ENCODE peak calls at places on chromosomes 11 and 22, in seven cellular contexts. T, G, Q, W, U, V and A are unnamed samples.
A peak's percentile ranks its signal among the peaks of the same experiment; 100 is the strongest.

GRCh38 chr11:116460156-116460965 is 312.4 kb downstream of the BUD13 start:
- DNase-seq in T (no peak), W (no peak), G (no peak), Q (no peak), V (no peak), U (no peak), A (no peak)

GRCh38 chr22:36659762-36660509 is 43.6 kb downstream of the CACNG2 start:
- DNase-seq in G (peak; percentile 96), V (peak; percentile 3), Q (peak; percentile 43), T (peak; percentile 94), W (peak; percentile 85), U (peak; percentile 74), A (peak; percentile 20)

GRCh38 chr11:65586247-65586630 is 9.4 kb downstream of the KCNK7 start:
- DNase-seq in V (no peak), G (no peak), W (no peak), Q (no peak), U (no peak), T (no peak), A (no peak)

GRCh38 chr11:96309001-96309642 is 33.9 kb downstream of the MAML2 start:
- DNase-seq in T (no peak), G (no peak), V (no peak), W (no peak), Q (no peak), U (no peak), A (no peak)

GRCh38 chr11:129131361-129131760 is 60.8 kb downstream of the ARHGAP32 start:
- DNase-seq in G (no peak), Q (no peak), T (no peak), V (no peak), W (no peak), U (no peak), A (no peak)

GRCh38 chr22:37492428-37493344 is 6.5 kb upstream of the MFNG start:
- DNase-seq in W (no peak), G (no peak), T (peak; percentile 63), U (peak; percentile 81), V (peak; percentile 59), Q (peak; percentile 51), A (peak; percentile 75)

GRCh38 chr11:72568861-72569260 is 105.4 kb downstream of the PDE2A start:
- DNase-seq in T (peak; percentile 31), Q (no peak), V (no peak), U (no peak), G (no peak), W (no peak), A (no peak)

GRCh38 chr11:611001-611996 is 4.5 kb downstream of the IRF7 start:
- DNase-seq in U (no peak), Q (no peak), W (no peak), T (peak; percentile 68), G (no peak), V (no peak), A (no peak)

GRCh38 chr11:61826930-61827572 is 1.0 kb upstream of the FADS2 start:
- DNase-seq in T (peak; percentile 73), V (peak; percentile 61), Q (no peak), W (no peak), G (no peak), U (no peak), A (peak; percentile 45)

GRCh38 chr11:61828379-61828628 is 204 bp downstream of the FADS2 start:
- DNase-seq in U (no peak), Q (no peak), V (no peak), T (no peak), W (no peak), G (peak; percentile 24), A (no peak)

GRCh38 chr11:61828629-61829407 is 718 bp downstream of the FADS2 start:
- DNase-seq in T (peak; percentile 72), V (peak; percentile 74), G (peak; percentile 27), Q (peak; percentile 68), U (peak; percentile 60), W (no peak), A (peak; percentile 79)

GRCh38 chr11:61829806-61830205 is 1.7 kb downstream of the FADS2 start:
- DNase-seq in Q (no peak), V (no peak), G (no peak), W (no peak), U (no peak), T (no peak), A (no peak)

DNA sequence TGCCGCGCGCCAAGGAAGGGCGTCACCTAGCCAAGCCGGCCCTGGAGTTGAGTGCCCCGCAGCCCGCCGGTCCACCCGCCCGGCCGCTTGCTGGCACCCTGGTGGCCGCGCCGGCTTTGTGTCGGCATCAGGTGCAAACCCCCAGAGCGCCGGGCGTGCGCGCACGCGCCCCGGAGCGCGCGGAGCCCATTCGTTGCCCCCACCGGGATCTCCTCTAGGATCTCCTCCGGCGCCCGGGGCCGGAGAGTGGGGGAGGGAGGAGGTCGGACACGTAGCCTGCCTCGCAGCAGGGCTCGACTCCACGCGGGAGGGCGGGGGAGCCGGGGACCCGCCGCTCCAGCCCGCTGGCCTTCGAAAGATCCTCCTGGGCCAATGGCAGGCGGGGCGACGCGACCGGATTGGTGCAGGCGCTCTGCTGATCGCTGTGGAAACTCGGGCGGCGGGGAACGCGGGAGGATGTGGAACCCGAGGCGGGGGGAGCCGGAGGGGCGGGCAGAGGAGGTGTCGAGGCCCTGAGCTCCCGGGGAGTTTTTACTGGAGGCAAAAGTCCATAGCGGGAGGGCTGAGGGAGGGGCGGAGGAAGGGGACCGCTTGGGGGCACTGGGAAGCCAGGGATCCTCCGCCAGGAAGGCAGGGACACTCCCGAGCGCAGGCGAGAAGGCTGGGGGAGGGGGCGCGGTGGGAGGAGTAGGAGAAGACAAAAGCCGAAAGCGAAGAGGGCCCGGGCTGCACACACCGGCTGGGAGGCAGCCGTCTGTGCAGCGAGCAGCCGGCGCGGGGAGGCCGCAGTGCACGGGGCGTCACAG is at the start of gene FADS2:
- DNase-seq in W (peak; percentile 76), U (peak; percentile 94), Q (peak; percentile 94), G (peak; percentile 90), V (peak; percentile 97), T (peak; percentile 97), A (peak; percentile 95)
- TF ChIP-seq CTCF in W (no peak), U (no peak), Q (no peak), G (no peak), V (peak; percentile 28), T (no peak), A (no peak)

GRCh38 chr22:32827061-32827602 is 25.6 kb downstream of the TIMP3 start:
- DNase-seq in G (no peak), Q (no peak), U (no peak), V (no peak), T (no peak), W (no peak), A (no peak)

GRCh38 chr22:32829451-32829851 is 27.9 kb downstream of the TIMP3 start:
- DNase-seq in T (no peak), Q (no peak), U (no peak), G (no peak), W (no peak), V (no peak), A (no peak)

GRCh38 chr22:32828561-32828960 is 27.1 kb downstream of the TIMP3 start:
- DNase-seq in V (no peak), T (no peak), Q (no peak), U (no peak), W (no peak), G (no peak), A (no peak)

GRCh38 chr22:32826537-32826936 is 25.0 kb downstream of the TIMP3 start:
- DNase-seq in T (no peak), G (no peak), Q (no peak), V (no peak), W (no peak), U (no peak), A (no peak)

DNA sequence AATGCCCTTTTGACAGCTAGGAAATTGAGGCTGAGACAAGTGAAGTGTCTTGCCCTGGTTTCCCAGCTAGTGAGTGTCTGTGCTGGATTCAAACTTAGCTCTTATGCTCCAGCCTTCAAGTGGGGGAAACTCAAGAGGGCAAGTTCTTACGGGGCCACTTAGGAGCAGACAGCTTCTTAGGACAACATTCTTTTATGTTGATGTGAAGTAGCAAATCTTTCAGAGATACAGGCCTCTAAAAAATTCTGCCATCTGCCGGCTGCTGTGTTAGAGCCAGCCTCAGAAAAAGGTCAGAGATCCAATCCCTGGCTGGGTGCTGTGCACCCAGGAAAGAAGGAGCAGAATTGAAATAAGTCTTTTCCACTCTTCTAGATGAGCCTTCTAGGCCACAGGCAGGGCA is 26.6 kb downstream of the TIMP3 start:
- DNase-seq in W (no peak), U (no peak), Q (peak; percentile 70), V (no peak), T (no peak), G (no peak), A (no peak)
- TF ChIP-seq CTCF in W (no peak), U (no peak), Q (peak; percentile 40), V (no peak), T (peak; percentile 23), G (peak; percentile 26), A (no peak)

GRCh38 chr11:57460017-57460755 is at the start of gene RTN4RL2:
- DNase-seq in V (peak; percentile 67), Q (peak; percentile 67), T (peak; percentile 75), U (peak; percentile 71), W (no peak), G (peak; percentile 45), A (peak; percentile 89)
- TF ChIP-seq CTCF in V (peak; percentile 45), Q (no peak), T (no peak), U (peak; percentile 77), W (no peak), G (no peak), A (peak; percentile 23)

DNA sequence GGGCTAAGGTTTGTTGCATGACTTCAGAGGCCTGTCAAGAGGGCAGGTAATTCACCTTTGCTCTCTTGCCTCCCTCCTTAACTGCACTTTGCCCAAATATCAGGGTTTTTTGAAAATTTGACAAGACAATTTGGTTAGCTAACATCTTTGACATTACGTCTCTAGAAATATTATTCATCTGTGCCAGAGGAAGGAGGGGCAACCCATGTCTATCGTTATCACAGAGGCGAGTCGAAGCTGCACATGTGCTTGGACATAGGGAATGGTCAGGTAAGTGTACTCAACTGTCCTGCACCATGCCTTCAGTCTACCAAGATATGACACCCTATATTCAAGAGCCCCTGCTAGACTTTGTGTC is 3.7 kb downstream of the AKIP1 start:
- DNase-seq in V (no peak), W (no peak), U (no peak), G (no peak), Q (no peak), T (no peak), A (no peak)
- TF ChIP-seq CTCF in V (no peak), W (no peak), U (no peak), G (no peak), Q (no peak), T (no peak), A (no peak)

GRCh38 chr22:19127329-19128008 is 3.6 kb upstream of the TSSK2 start:
- DNase-seq in G (no peak), T (no peak), U (no peak), W (no peak), V (no peak), Q (no peak), A (no peak)
- TF ChIP-seq CTCF in G (no peak), T (no peak), U (no peak), W (no peak), V (no peak), Q (no peak), A (no peak)